ENCODE peak calls at places on chromosomes 11 and 22, in six cellular contexts. N is myocyte, B is neuronal stem cell, G is type B pancreatic cell, H is RKO, Z is GM13977. A is an unnamed sample.

GRCh38 chr11:62832346-62833234 is at the start of gene TEX54:
- DNase-seq in Z (no peak), B (no peak), N (peak; percentile 43), G (no peak), H (peak; percentile 59), A (no peak)

GRCh38 chr11:114149689-114150407 is 90.3 kb downstream of the ZBTB16 start:
- DNase-seq in B (no peak), G (no peak), N (peak; percentile 82), Z (no peak), H (no peak), A (no peak)

GRCh38 chr11:8206251-8207079 is 37.6 kb upstream of the RIC3 start:
- DNase-seq in G (no peak), Z (no peak), B (no peak), H (no peak), N (peak; percentile 7), A (no peak)

GRCh38 chr11:2667940-2668339 is 31.9 kb downstream of the KCNQ1OT1 start:
- DNase-seq in Z (no peak), G (no peak), B (no peak), H (no peak), N (no peak), A (no peak)

GRCh38 chr11:71383461-71383860 is 64.7 kb downstream of the DHCR7 start:
- DNase-seq in H (no peak), Z (no peak), B (no peak), N (no peak), G (no peak), A (no peak)

GRCh38 chr22:35542157-35542971 is 1.7 kb downstream of the RASD2 start:
- DNase-seq in Z (no peak), B (no peak), N (no peak), H (no peak), G (no peak), A (no peak)

GRCh38 chr22:26579331-26579886 is 10.5 kb downstream of the TPST2 start:
- DNase-seq in H (no peak), G (no peak), Z (peak; percentile 61), B (no peak), N (no peak), A (no peak)

GRCh38 chr11:17208257-17208999 is 642 bp upstream of the PIK3C2A start:
- DNase-seq in Z (peak; percentile 73), G (no peak), H (peak; percentile 86), N (peak; percentile 57), B (peak; percentile 74), A (no peak)

GRCh38 chr11:2741377-2742131 is 41.8 kb upstream of the KCNQ1OT1 start:
- DNase-seq in G (no peak), Z (no peak), H (peak; percentile 5), B (no peak), N (peak; percentile 75), A (no peak)

GRCh38 chr11:100004541-100004940 is 682.5 kb upstream of the ARHGAP42 start:
- DNase-seq in G (no peak), H (peak; percentile 2), Z (no peak), N (peak; percentile 55), B (no peak), A (no peak)

GRCh38 chr11:31819533-31820437 is 8.7 kb upstream of the PAX6 start:
- DNase-seq in N (no peak), Z (peak; percentile 33), G (no peak), B (peak; percentile 57), H (no peak), A (peak; percentile 8)

GRCh38 chr11:65560555-65561418 is 2.6 kb upstream of the LTBP3 start:
- DNase-seq in H (no peak), B (no peak), N (peak; percentile 66), Z (no peak), G (no peak), A (no peak)

GRCh38 chr11:74641289-74641688 is 48.9 kb downstream of the POLD3 start:
- DNase-seq in G (no peak), N (peak; percentile 35), Z (no peak), H (no peak), B (peak; percentile 2), A (no peak)

GRCh38 chr22:24516301-24516737 is 21.2 kb downstream of the UPB1 start:
- DNase-seq in G (no peak), Z (peak; percentile 63), B (no peak), H (no peak), N (peak; percentile 69), A (no peak)

GRCh38 chr11:67237574-67237973 is 28.7 kb upstream of the GRK2 start:
- DNase-seq in Z (no peak), B (no peak), H (no peak), G (no peak), N (no peak), A (no peak)

GRCh38 chr11:15145151-15145550 is 30.4 kb downstream of the INSC start:
- DNase-seq in Z (no peak), H (no peak), N (no peak), G (no peak), B (no peak), A (no peak)

GRCh38 chr11:75626692-75627536 is 41.9 kb downstream of the MAP6 start:
- DNase-seq in N (no peak), Z (no peak), H (no peak), G (no peak), B (no peak), A (no peak)

GRCh38 chr22:42408815-42409529 is 23.2 kb downstream of the NFAM1 start:
- DNase-seq in B (no peak), N (no peak), H (no peak), Z (no peak), G (no peak), A (no peak)

GRCh38 chr22:42841444-42841843 is 15.6 kb downstream of the ARFGAP3 start:
- DNase-seq in G (no peak), H (no peak), N (no peak), B (no peak), Z (no peak), A (no peak)

GRCh38 chr11:127651888-127652221 is 651.3 kb upstream of the KIRREL3 start:
- DNase-seq in H (no peak), Z (no peak), G (no peak), N (peak; percentile 28), B (no peak), A (no peak)

GRCh38 chr22:36123673-36124630 is 36.6 kb downstream of the APOL3 start:
- DNase-seq in G (peak; percentile 94), N (peak; percentile 92), B (peak; percentile 88), Z (peak; percentile 90), H (peak; percentile 94), A (peak; percentile 91)

GRCh38 chr22:30763815-30764686 is 69.4 kb downstream of the OSBP2 start:
- DNase-seq in H (peak; percentile 70), B (peak; percentile 79), Z (peak; percentile 70), N (peak; percentile 73), G (no peak), A (peak; percentile 51)

GRCh38 chr11:70290341-70291065 is 20.0 kb downstream of the PPFIA1 start:
- DNase-seq in Z (no peak), G (no peak), B (no peak), N (no peak), H (no peak), A (no peak)